ENCODE peak calls at places on chromosomes 1 and 21, in six cellular contexts. V, D, A, P, H and L are unnamed samples.

GRCh38 chr21:39057121-39057520 is 126.1 kb downstream of the PSMG1 start:
- DNase-seq in A (no peak), H (peak; percentile 27), D (no peak), P (no peak), V (no peak), L (peak; percentile 85)

GRCh38 chr1:93814795-93815737 is 63.9 kb downstream of the DNTTIP2 start:
- DNase-seq in V (no peak), A (no peak), P (no peak), D (peak; percentile 19), H (peak; percentile 23), L (peak; percentile 73)

GRCh38 chr1:17437260-17438175 is 2.0 kb downstream of the RCC2 start:
- DNase-seq in V (peak; percentile 22), P (peak; percentile 84), H (no peak), D (peak; percentile 45), A (peak; percentile 63), L (peak; percentile 74)

GRCh38 chr21:46435786-46436227 is 22.9 kb upstream of the DIP2A start:
- DNase-seq in H (no peak), P (no peak), D (no peak), V (no peak), A (no peak), L (no peak)

GRCh38 chr1:54850737-54851136 is 36.3 kb downstream of the DHCR24 start:
- DNase-seq in D (no peak), P (no peak), V (no peak), A (no peak), H (no peak), L (no peak)

GRCh38 chr1:51829058-51829457 is 49.5 kb downstream of the NRDC start:
- DNase-seq in V (no peak), A (no peak), H (no peak), D (no peak), P (no peak), L (no peak)

GRCh38 chr1:238960071-238960470 is 426.3 kb upstream of the CHRM3 start:
- DNase-seq in P (no peak), D (no peak), A (no peak), H (no peak), V (no peak), L (no peak)

GRCh38 chr1:243968413-243968812 is 82.7 kb upstream of the ZBTB18 start:
- DNase-seq in A (no peak), D (no peak), V (no peak), H (no peak), P (no peak), L (no peak)

GRCh38 chr1:17233675-17234074 is 15.2 kb upstream of the PADI3 start:
- DNase-seq in V (no peak), D (no peak), P (no peak), H (peak; percentile 10), A (no peak), L (no peak)

GRCh38 chr1:206000641-206001339 is 2.4 kb downstream of the RAB7B start:
- DNase-seq in H (no peak), P (no peak), V (peak; percentile 32), A (no peak), D (peak; percentile 5), L (no peak)

GRCh38 chr1:24990796-24991195 is 60.7 kb upstream of the RUNX3 start:
- DNase-seq in H (no peak), D (no peak), V (no peak), P (no peak), A (no peak), L (no peak)

GRCh38 chr1:56799605-56800398 is 19.4 kb downstream of the FYB2 start:
- DNase-seq in H (no peak), A (no peak), V (no peak), P (no peak), D (no peak), L (no peak)

GRCh38 chr1:175675017-175675416 is 68.4 kb downstream of the TNR start:
- DNase-seq in V (no peak), D (no peak), H (no peak), P (no peak), A (no peak), L (no peak)

GRCh38 chr1:203124546-203125317 is 2.8 kb upstream of the ADORA1 start:
- DNase-seq in V (no peak), H (no peak), P (no peak), D (no peak), A (no peak), L (no peak)

GRCh38 chr1:219906924-219907771 is 21.2 kb downstream of the SLC30A10 start:
- DNase-seq in V (no peak), A (no peak), D (no peak), P (no peak), H (no peak), L (no peak)

GRCh38 chr1:99004270-99005141 is at the start of gene PLPPR5:
- DNase-seq in A (peak; percentile 28), P (peak; percentile 55), V (no peak), D (peak; percentile 70), H (no peak), L (peak; percentile 9)

GRCh38 chr1:81731989-81732388 is 68.7 kb upstream of the ADGRL2 start:
- DNase-seq in A (no peak), P (no peak), V (no peak), H (no peak), D (no peak), L (no peak)

GRCh38 chr1:246608616-246609376 is 42.5 kb downstream of the CNST start:
- DNase-seq in V (peak; percentile 20), A (peak; percentile 72), D (no peak), H (peak; percentile 97), P (no peak), L (no peak)

GRCh38 chr1:78240755-78241154 is 195.0 kb downstream of the GIPC2 start:
- DNase-seq in A (no peak), H (no peak), D (no peak), V (no peak), P (no peak), L (no peak)

GRCh38 chr1:223331301-223331700 is 32.7 kb downstream of the SUSD4 start:
- DNase-seq in D (no peak), H (no peak), V (no peak), A (no peak), P (no peak), L (no peak)

GRCh38 chr1:32903991-32904776 is 3.0 kb upstream of the TMEM54 start:
- DNase-seq in H (no peak), D (no peak), V (no peak), P (no peak), A (no peak), L (no peak)

GRCh38 chr1:67566803-67567202 is 118.2 kb upstream of the GADD45A start:
- DNase-seq in H (no peak), P (no peak), V (no peak), D (no peak), A (no peak), L (no peak)

GRCh38 chr1:85428471-85429077 is 36.4 kb downstream of the DDAH1 start:
- DNase-seq in P (no peak), D (no peak), H (no peak), V (no peak), A (no peak), L (no peak)

GRCh38 chr1:30845891-30846290 is 62.7 kb downstream of the SDC3 start:
- DNase-seq in H (no peak), V (no peak), A (no peak), D (peak; percentile 38), P (no peak), L (no peak)

GRCh38 chr1:92577251-92577895 is 90.6 kb upstream of the GFI1 start:
- DNase-seq in H (no peak), V (no peak), D (no peak), A (peak; percentile 47), P (no peak), L (no peak)

GRCh38 chr1:187408217-187409004 is 579.7 kb downstream of the PLA2G4A start:
- DNase-seq in V (no peak), D (no peak), P (no peak), A (no peak), H (no peak), L (no peak)

GRCh38 chr1:54594463-54594862 is 28.9 kb downstream of the FAM151A start:
- DNase-seq in A (no peak), H (no peak), P (no peak), V (no peak), D (no peak), L (no peak)

GRCh38 chr1:177948336-177948972 is 21.4 kb downstream of the SEC16B start:
- DNase-seq in A (no peak), P (peak; percentile 79), V (no peak), D (peak; percentile 58), H (peak; percentile 63), L (peak; percentile 76)

GRCh38 chr1:1562556-1563195 is 12.0 kb downstream of the SSU72 start:
- DNase-seq in P (no peak), V (no peak), A (peak; percentile 64), H (no peak), D (no peak), L (no peak)

GRCh38 chr1:146007048-146007784 is 10.8 kb upstream of the TXNIP start:
- DNase-seq in D (no peak), H (peak; percentile 77), P (peak; percentile 65), V (peak; percentile 39), A (no peak), L (peak; percentile 91)

GRCh38 chr1:171220551-171221175 is 27.6 kb upstream of the FMO1 start:
- DNase-seq in H (no peak), V (no peak), A (peak; percentile 32), D (peak; percentile 69), P (no peak), L (no peak)

GRCh38 chr1:44239337-44239960 is 26.2 kb downstream of the DMAP1 start:
- DNase-seq in D (peak; percentile 43), P (peak; percentile 24), A (no peak), V (no peak), H (no peak), L (no peak)

GRCh38 chr1:15680614-15681345 is 3.3 kb upstream of the PLEKHM2 start:
- DNase-seq in A (no peak), H (no peak), D (no peak), V (no peak), P (no peak), L (no peak)

GRCh38 chr1:235075121-235075954 is 53.3 kb downstream of the TOMM20 start:
- DNase-seq in A (peak; percentile 80), P (no peak), H (peak; percentile 68), V (peak; percentile 93), D (no peak), L (peak; percentile 18)

GRCh38 chr1:67736750-67737149 is 51.7 kb downstream of the GADD45A start:
- DNase-seq in D (no peak), V (no peak), P (no peak), A (no peak), H (no peak), L (no peak)

GRCh38 chr1:234141006-234141405 is 232.2 kb upstream of the COA6 start:
- DNase-seq in A (no peak), H (no peak), P (no peak), D (no peak), V (no peak), L (no peak)

GRCh38 chr1:20727746-20728316 is 4.7 kb downstream of the SH2D5 start:
- DNase-seq in H (no peak), A (no peak), V (no peak), D (peak; percentile 68), P (no peak), L (peak; percentile 51)

GRCh38 chr1:116256875-116257823 is 115.9 kb upstream of the ATP1A1 start:
- DNase-seq in P (no peak), A (no peak), V (peak; percentile 41), H (no peak), D (no peak), L (no peak)